ENCODE peak calls at places on chromosome 5, in nine cellular contexts. J, D, M, E, H, O, L, K and X are unnamed samples.

GRCh38 chr5:14739538-14739937 is 75.0 kb downstream of the OTULIN start:
- DNase-seq in J (peak), D (no peak), M (no peak), E (no peak), H (no peak), O (no peak), L (no peak), K (peak), X (peak)

GRCh38 chr5:998975-999501 is 9.6 kb upstream of the NKD2 start:
- DNase-seq in J (no peak), D (no peak), M (no peak), E (no peak), H (no peak), O (no peak), L (no peak), K (no peak), X (no peak)

GRCh38 chr5:158792186-158792585 is 307.5 kb downstream of the EBF1 start:
- DNase-seq in J (no peak), D (no peak), M (no peak), E (no peak), H (no peak), O (no peak), L (no peak), K (no peak), X (no peak)

GRCh38 chr5:130528474-130528873 is 624.2 kb downstream of the CHSY3 start:
- DNase-seq in J (peak), D (peak), M (no peak), E (no peak), H (no peak), O (no peak), L (no peak), K (no peak), X (peak)

GRCh38 chr5:76473676-76474075 is 70.6 kb downstream of the IQGAP2 start:
- DNase-seq in J (no peak), D (no peak), M (peak), E (no peak), H (peak), O (no peak), L (peak), K (no peak), X (no peak)

GRCh38 chr5:154505567-154505966 is 27.5 kb upstream of the HAND1 start:
- DNase-seq in J (no peak), D (no peak), M (no peak), E (no peak), H (no peak), O (no peak), L (no peak), K (no peak), X (no peak)

GRCh38 chr5:135608761-135609443 is 30.1 kb upstream of the CXCL14 start:
- DNase-seq in J (no peak), D (no peak), M (no peak), E (no peak), H (no peak), O (no peak), L (no peak), K (no peak), X (no peak)

GRCh38 chr5:58969795-58970194 is 386.9 kb downstream of the RAB3C start:
- DNase-seq in J (no peak), D (no peak), M (no peak), E (no peak), H (no peak), O (no peak), L (no peak), K (no peak), X (no peak)

GRCh38 chr5:308672-309271 is 12.7 kb upstream of the AHRR start:
- DNase-seq in J (no peak), D (peak), M (no peak), E (no peak), H (no peak), O (peak), L (no peak), K (no peak), X (peak)

GRCh38 chr5:180084638-180085561 is 13.3 kb upstream of the RNF130 start:
- DNase-seq in J (no peak), D (no peak), M (no peak), E (no peak), H (no peak), O (peak), L (no peak), K (no peak), X (no peak)

GRCh38 chr5:53069626-53070025 is 39.9 kb downstream of the MOCS2 start:
- DNase-seq in J (peak), D (peak), M (no peak), E (no peak), H (peak), O (no peak), L (no peak), K (peak), X (no peak)

GRCh38 chr5:58887721-58888409 is 305.0 kb downstream of the RAB3C start:
- DNase-seq in J (no peak), D (no peak), M (no peak), E (no peak), H (no peak), O (no peak), L (no peak), K (no peak), X (no peak)

GRCh38 chr5:147046226-147046625 is 167.7 kb upstream of the PPP2R2B start:
- DNase-seq in J (no peak), D (no peak), M (no peak), E (no peak), H (no peak), O (no peak), L (no peak), K (no peak), X (no peak)

GRCh38 chr5:15533124-15533893 is 33.3 kb downstream of the FBXL7 start:
- DNase-seq in J (peak), D (peak), M (no peak), E (no peak), H (no peak), O (no peak), L (no peak), K (no peak), X (peak)

GRCh38 chr5:142213077-142213476 is 104.5 kb downstream of the NDFIP1 start:
- DNase-seq in J (no peak), D (no peak), M (no peak), E (no peak), H (no peak), O (no peak), L (no peak), K (no peak), X (no peak)

GRCh38 chr5:177510567-177511053 is 984 bp upstream of the DOK3 start:
- DNase-seq in J (no peak), D (no peak), M (no peak), E (no peak), H (no peak), O (peak), L (no peak), K (no peak), X (no peak)

GRCh38 chr5:89200899-89201298 is 317.9 kb upstream of the MEF2C start:
- DNase-seq in J (no peak), D (no peak), M (no peak), E (no peak), H (no peak), O (no peak), L (no peak), K (no peak), X (no peak)

GRCh38 chr5:9108156-9108555 is 437.7 kb downstream of the SEMA5A start:
- DNase-seq in J (no peak), D (no peak), M (no peak), E (no peak), H (no peak), O (no peak), L (no peak), K (no peak), X (no peak)

GRCh38 chr5:168066536-168067208 is 224.8 kb upstream of the WWC1 start:
- DNase-seq in J (no peak), D (no peak), M (no peak), E (no peak), H (no peak), O (no peak), L (no peak), K (no peak), X (no peak)

GRCh38 chr5:53480474-53481353 is at the start of gene FST:
- DNase-seq in J (no peak), D (peak), M (no peak), E (no peak), H (peak), O (peak), L (no peak), K (peak), X (no peak)

GRCh38 chr5:159886312-159886711 is 30.0 kb upstream of the ADRA1B start:
- DNase-seq in J (no peak), D (no peak), M (no peak), E (no peak), H (no peak), O (no peak), L (no peak), K (peak), X (no peak)

GRCh38 chr5:69202497-69202896 is 13.1 kb downstream of the CENPH start:
- DNase-seq in J (no peak), D (no peak), M (no peak), E (no peak), H (no peak), O (no peak), L (no peak), K (no peak), X (no peak)

GRCh38 chr5:136600306-136600705 is 235.0 kb upstream of the TRPC7 start:
- DNase-seq in J (no peak), D (no peak), M (no peak), E (no peak), H (no peak), O (no peak), L (no peak), K (no peak), X (no peak)

GRCh38 chr5:108059334-108059733 is 322.6 kb downstream of the FBXL17 start:
- DNase-seq in J (no peak), D (no peak), M (no peak), E (peak), H (no peak), O (no peak), L (no peak), K (no peak), X (no peak)

GRCh38 chr5:72494700-72495124 is 12.5 kb downstream of the ZNF366 start:
- DNase-seq in J (no peak), D (no peak), M (no peak), E (no peak), H (no peak), O (no peak), L (no peak), K (no peak), X (no peak)

GRCh38 chr5:85375525-85375924 is 990.8 kb upstream of the EDIL3 start:
- DNase-seq in J (no peak), D (no peak), M (no peak), E (no peak), H (no peak), O (no peak), L (no peak), K (no peak), X (no peak)

GRCh38 chr5:175840050-175840841 is 31.1 kb upstream of the CPLX2 start:
- DNase-seq in J (no peak), D (no peak), M (no peak), E (no peak), H (no peak), O (no peak), L (no peak), K (no peak), X (no peak)

GRCh38 chr5:168776023-168776422 is 196.9 kb upstream of the PANK3 start:
- DNase-seq in J (no peak), D (no peak), M (no peak), E (no peak), H (no peak), O (no peak), L (no peak), K (no peak), X (no peak)

GRCh38 chr5:139561655-139562451 is 714 bp downstream of the UBE2D2 start:
- DNase-seq in J (no peak), D (peak), M (no peak), E (peak), H (peak), O (peak), L (no peak), K (peak), X (peak)

GRCh38 chr5:18052569-18052968 is 418.3 kb downstream of the TAF11L14 start:
- DNase-seq in J (no peak), D (no peak), M (no peak), E (no peak), H (no peak), O (no peak), L (no peak), K (no peak), X (no peak)

GRCh38 chr5:95940758-95941682 is 20.6 kb downstream of the ELL2 start:
- DNase-seq in J (no peak), D (no peak), M (no peak), E (no peak), H (no peak), O (no peak), L (no peak), K (no peak), X (no peak)

GRCh38 chr5:166551384-166551783 is 1740.1 kb upstream of the WWC1 start:
- DNase-seq in J (no peak), D (no peak), M (no peak), E (no peak), H (no peak), O (no peak), L (no peak), K (no peak), X (no peak)

GRCh38 chr5:54825005-54825404 is 160.4 kb downstream of the ESM1 start:
- DNase-seq in J (no peak), D (peak), M (no peak), E (no peak), H (no peak), O (no peak), L (no peak), K (no peak), X (no peak)

GRCh38 chr5:84379749-84380148 is 4.9 kb downstream of the EDIL3 start:
- DNase-seq in J (no peak), D (peak), M (no peak), E (no peak), H (no peak), O (no peak), L (no peak), K (no peak), X (no peak)

GRCh38 chr5:34639852-34640626 is 16.1 kb upstream of the RAI14 start:
- DNase-seq in J (peak), D (no peak), M (no peak), E (no peak), H (no peak), O (no peak), L (no peak), K (no peak), X (no peak)

GRCh38 chr5:179613460-179614071 is 9.9 kb downstream of the HNRNPH1 start:
- DNase-seq in J (no peak), D (no peak), M (peak), E (no peak), H (peak), O (no peak), L (no peak), K (no peak), X (no peak)

GRCh38 chr5:26569241-26569928 is 469.0 kb downstream of the CDH9 start:
- DNase-seq in J (no peak), D (no peak), M (no peak), E (no peak), H (no peak), O (peak), L (no peak), K (no peak), X (no peak)

GRCh38 chr5:161847447-161847846 is 473 bp upstream of the GABRA1 start:
- DNase-seq in J (no peak), D (no peak), M (no peak), E (no peak), H (no peak), O (no peak), L (no peak), K (no peak), X (no peak)